ENCODE peak calls at places on chromosome 2, in five cellular contexts. One of them, this sample, is unnamed.
A peak's percentile ranks its signal among the peaks of the same experiment; 100 is the strongest.

GRCh38 chr2:240926516-240927389 is 20.6 kb downstream of the CROCC2 start:
- DNase-seq in transverse colon: peak; percentile 8
- DNase-seq in K562: no peak
- DNase-seq in upper lobe of left lung: peak; percentile 22
- DNase-seq in ovary: peak; percentile 53
- DNase-seq in this sample: peak; percentile 25

GRCh38 chr2:153074207-153074606 is 355.8 kb downstream of the ARL6IP6 start:
- DNase-seq in ovary: no peak
- DNase-seq in upper lobe of left lung: no peak
- DNase-seq in transverse colon: no peak
- DNase-seq in K562: no peak
- DNase-seq in this sample: no peak

GRCh38 chr2:165601866-165602636 is 132.6 kb downstream of the CSRNP3 start:
- DNase-seq in ovary: no peak
- DNase-seq in upper lobe of left lung: no peak
- DNase-seq in transverse colon: no peak
- DNase-seq in K562: no peak
- DNase-seq in this sample: no peak

GRCh38 chr2:167438206-167438605 is 549.9 kb downstream of the XIRP2 start:
- DNase-seq in ovary: no peak
- DNase-seq in transverse colon: no peak
- DNase-seq in K562: no peak
- DNase-seq in upper lobe of left lung: no peak
- DNase-seq in this sample: no peak

GRCh38 chr2:86518498-86518897 is 44.7 kb downstream of the CHMP3 start:
- DNase-seq in upper lobe of left lung: peak; percentile 25
- DNase-seq in transverse colon: peak; percentile 16
- DNase-seq in ovary: no peak
- DNase-seq in K562: no peak
- DNase-seq in this sample: no peak

GRCh38 chr2:234257859-234258561 is 207.5 kb downstream of the SPP2 start:
- DNase-seq in ovary: no peak
- DNase-seq in transverse colon: peak; percentile 66
- DNase-seq in K562: no peak
- DNase-seq in upper lobe of left lung: peak; percentile 37
- DNase-seq in this sample: peak; percentile 46

GRCh38 chr2:200239216-200239615 is 67.3 kb upstream of the SPATS2L start:
- DNase-seq in K562: no peak
- DNase-seq in upper lobe of left lung: no peak
- DNase-seq in transverse colon: no peak
- DNase-seq in ovary: no peak
- DNase-seq in this sample: no peak

GRCh38 chr2:171237754-171238505 is 77.2 kb upstream of the TLK1 start:
- DNase-seq in K562: no peak
- DNase-seq in upper lobe of left lung: peak; percentile 27
- DNase-seq in ovary: no peak
- DNase-seq in transverse colon: no peak
- DNase-seq in this sample: no peak

GRCh38 chr2:168186452-168186851 is 60.9 kb downstream of the STK39 start:
- DNase-seq in K562: no peak
- DNase-seq in transverse colon: no peak
- DNase-seq in upper lobe of left lung: no peak
- DNase-seq in ovary: no peak
- DNase-seq in this sample: no peak

GRCh38 chr2:147843864-147844690 is 752 bp upstream of the ACVR2A start:
- DNase-seq in ovary: peak; percentile 92
- DNase-seq in K562: peak; percentile 89
- DNase-seq in transverse colon: peak; percentile 93
- DNase-seq in upper lobe of left lung: peak; percentile 92
- DNase-seq in this sample: peak; percentile 93

GRCh38 chr2:159362094-159362493 is 75.6 kb upstream of the WDSUB1 start:
- DNase-seq in upper lobe of left lung: no peak
- DNase-seq in K562: no peak
- DNase-seq in ovary: no peak
- DNase-seq in transverse colon: no peak
- DNase-seq in this sample: no peak

GRCh38 chr2:120348134-120349103 is 2.5 kb downstream of the INHBB start:
- DNase-seq in K562: no peak
- DNase-seq in upper lobe of left lung: peak; percentile 53
- DNase-seq in transverse colon: no peak
- DNase-seq in ovary: no peak
- DNase-seq in this sample: no peak

GRCh38 chr2:71856709-71857525 is 290.7 kb downstream of the CYP26B1 start:
- DNase-seq in ovary: no peak
- DNase-seq in upper lobe of left lung: no peak
- DNase-seq in K562: no peak
- DNase-seq in transverse colon: no peak
- DNase-seq in this sample: no peak

GRCh38 chr2:238162516-238163441 is 4.0 kb downstream of the ERFE start:
- DNase-seq in K562: no peak
- DNase-seq in ovary: no peak
- DNase-seq in upper lobe of left lung: no peak
- DNase-seq in transverse colon: no peak
- DNase-seq in this sample: no peak

GRCh38 chr2:191476901-191477300 is 201.0 kb upstream of the NABP1 start:
- DNase-seq in upper lobe of left lung: no peak
- DNase-seq in K562: no peak
- DNase-seq in ovary: no peak
- DNase-seq in transverse colon: no peak
- DNase-seq in this sample: no peak

GRCh38 chr2:229129738-229130371 is 141.2 kb downstream of the PID1 start:
- DNase-seq in ovary: no peak
- DNase-seq in K562: no peak
- DNase-seq in transverse colon: peak; percentile 74
- DNase-seq in upper lobe of left lung: no peak
- DNase-seq in this sample: no peak

GRCh38 chr2:67879586-67880290 is 183.1 kb downstream of the C1D start:
- DNase-seq in ovary: no peak
- DNase-seq in transverse colon: no peak
- DNase-seq in K562: no peak
- DNase-seq in upper lobe of left lung: no peak
- DNase-seq in this sample: no peak

GRCh38 chr2:23452853-23453420 is 68.0 kb downstream of the KLHL29 start:
- DNase-seq in ovary: no peak
- DNase-seq in transverse colon: no peak
- DNase-seq in upper lobe of left lung: no peak
- DNase-seq in K562: no peak
- DNase-seq in this sample: no peak

GRCh38 chr2:3377612-3378432 is at the start of gene EIPR1:
- DNase-seq in upper lobe of left lung: peak; percentile 97
- DNase-seq in transverse colon: peak; percentile 98
- DNase-seq in ovary: peak; percentile 96
- DNase-seq in K562: peak; percentile 94
- DNase-seq in this sample: peak; percentile 99

GRCh38 chr2:232142049-232142448 is 180.5 kb downstream of the DIS3L2 start:
- DNase-seq in upper lobe of left lung: no peak
- DNase-seq in ovary: no peak
- DNase-seq in K562: peak; percentile 25
- DNase-seq in transverse colon: no peak
- DNase-seq in this sample: no peak

GRCh38 chr2:72745679-72746368 is 80.0 kb downstream of the EXOC6B start:
- DNase-seq in transverse colon: no peak
- DNase-seq in ovary: no peak
- DNase-seq in upper lobe of left lung: no peak
- DNase-seq in K562: peak; percentile 18
- DNase-seq in this sample: no peak

GRCh38 chr2:9473308-9473984 is 905 bp upstream of the IAH1 start:
- DNase-seq in transverse colon: peak; percentile 46
- DNase-seq in K562: no peak
- DNase-seq in upper lobe of left lung: peak; percentile 57
- DNase-seq in ovary: no peak
- DNase-seq in this sample: peak; percentile 52

GRCh38 chr2:36530178-36530982 is 67.6 kb downstream of the FEZ2 start:
- DNase-seq in transverse colon: no peak
- DNase-seq in K562: no peak
- DNase-seq in upper lobe of left lung: no peak
- DNase-seq in ovary: no peak
- DNase-seq in this sample: no peak

GRCh38 chr2:174771631-174772491 is 7.6 kb upstream of the CHRNA1 start:
- DNase-seq in K562: peak; percentile 60
- DNase-seq in upper lobe of left lung: peak; percentile 62
- DNase-seq in transverse colon: peak; percentile 71
- DNase-seq in ovary: peak; percentile 73
- DNase-seq in this sample: peak; percentile 69

GRCh38 chr2:241702155-241702404 is 241 bp downstream of the ING5 start:
- DNase-seq in ovary: no peak
- DNase-seq in K562: peak; percentile 83
- DNase-seq in transverse colon: no peak
- DNase-seq in upper lobe of left lung: no peak
- DNase-seq in this sample: no peak

GRCh38 chr2:176115883-176116813 is at the start of gene HOXD10:
- DNase-seq in transverse colon: peak; percentile 75
- DNase-seq in upper lobe of left lung: no peak
- DNase-seq in ovary: peak; percentile 65
- DNase-seq in K562: no peak
- DNase-seq in this sample: no peak

DNA sequence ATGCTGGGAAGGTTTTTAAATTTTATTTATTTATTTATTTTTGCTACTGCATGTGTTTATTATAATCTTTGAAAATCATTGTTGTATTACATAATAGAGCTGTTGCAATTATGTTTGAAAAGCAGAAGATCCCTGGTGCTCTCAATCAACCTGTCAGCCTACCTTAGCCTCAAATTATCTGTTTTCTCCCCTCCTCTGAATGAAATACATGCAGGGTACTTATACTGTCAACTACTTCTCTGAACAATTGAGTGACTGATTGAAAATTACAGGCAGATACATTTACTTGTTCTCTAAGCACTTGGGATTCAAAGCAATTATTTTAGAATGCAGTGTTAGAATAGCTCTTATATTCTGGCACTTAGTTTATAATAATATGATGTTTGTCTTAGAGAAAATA is 8.1 kb downstream of the KYNU start:
- DNase-seq in K562: no peak
- DNase-seq in ovary: no peak
- DNase-seq in transverse colon: no peak
- DNase-seq in upper lobe of left lung: no peak
- DNase-seq in this sample: no peak
- TF ChIP-seq EP300 in K562: no peak
- TF ChIP-seq EP300 in ovary: no peak
- TF ChIP-seq EP300 in transverse colon: no peak
- TF ChIP-seq EP300 in upper lobe of left lung: no peak
- TF ChIP-seq EP300 in this sample: no peak

GRCh38 chr2:207166349-207167128 is 791 bp upstream of the KLF7 start:
- DNase-seq in K562: peak; percentile 35
- DNase-seq in transverse colon: peak; percentile 69
- DNase-seq in ovary: peak; percentile 75
- DNase-seq in upper lobe of left lung: peak; percentile 79
- DNase-seq in this sample: peak; percentile 80
- TF ChIP-seq EP300 in K562: no peak
- TF ChIP-seq EP300 in transverse colon: no peak
- TF ChIP-seq EP300 in ovary: no peak
- TF ChIP-seq EP300 in upper lobe of left lung: no peak
- TF ChIP-seq EP300 in this sample: no peak

GRCh38 chr2:101185656-101186055 is 34.5 kb upstream of the TBC1D8 start:
- DNase-seq in transverse colon: no peak
- DNase-seq in upper lobe of left lung: no peak
- DNase-seq in ovary: no peak
- DNase-seq in K562: no peak
- DNase-seq in this sample: no peak
- TF ChIP-seq EP300 in transverse colon: no peak
- TF ChIP-seq EP300 in upper lobe of left lung: no peak
- TF ChIP-seq EP300 in ovary: no peak
- TF ChIP-seq EP300 in K562: no peak
- TF ChIP-seq EP300 in this sample: no peak

DNA sequence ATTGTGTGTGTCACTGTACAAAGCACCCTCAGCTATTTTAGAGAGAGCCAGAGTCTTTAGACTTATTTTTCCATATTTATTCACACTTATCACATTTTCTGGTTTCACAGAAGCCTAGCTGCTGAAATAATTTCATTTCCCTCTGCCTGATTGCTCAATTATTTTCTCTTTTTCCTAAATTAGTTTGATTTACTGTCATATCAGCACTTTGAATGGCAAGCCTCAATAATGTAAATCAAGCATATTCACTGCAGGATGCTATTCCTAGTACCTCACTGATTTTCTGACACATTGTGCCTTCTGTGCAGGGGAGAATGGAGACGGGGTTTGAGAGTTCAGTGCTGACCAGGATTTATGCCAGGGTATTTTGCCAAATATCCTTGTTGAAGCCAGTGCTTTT is 48.3 kb downstream of the CPS1 start:
- DNase-seq in upper lobe of left lung: no peak
- DNase-seq in transverse colon: no peak
- DNase-seq in ovary: no peak
- DNase-seq in K562: no peak
- DNase-seq in this sample: no peak
- TF ChIP-seq EP300 in upper lobe of left lung: no peak
- TF ChIP-seq EP300 in transverse colon: no peak
- TF ChIP-seq EP300 in ovary: no peak
- TF ChIP-seq EP300 in K562: no peak
- TF ChIP-seq EP300 in this sample: no peak

This sample was measured in stomach.